ENCODE peak calls at places on chromosomes 12 and 14, in nine cellular contexts. S, R, O, P, K, I, A, V and W are unnamed samples.

GRCh38 chr12:18206198-18206597 is 55.1 kb upstream of the PIK3C2G start:
- DNase-seq in S (no peak), R (no peak), O (no peak), P (no peak), K (no peak), I (no peak), A (no peak), V (no peak), W (no peak)

GRCh38 chr12:123133701-123134100 is 17.2 kb downstream of the PITPNM2 start:
- DNase-seq in S (no peak), R (no peak), O (no peak), P (no peak), K (no peak), I (no peak), A (no peak), V (no peak), W (no peak)

GRCh38 chr12:79834712-79835376 is 100.1 kb downstream of the PPP1R12A start:
- DNase-seq in S (no peak), R (no peak), O (no peak), P (no peak), K (no peak), I (no peak), A (no peak), V (no peak), W (no peak)

GRCh38 chr12:108297895-108298760 is 41.0 kb downstream of the CMKLR1 start:
- DNase-seq in S (no peak), R (no peak), O (no peak), P (no peak), K (no peak), I (no peak), A (no peak), V (no peak), W (peak; percentile 21)

GRCh38 chr14:20848316-20848954 is 42.8 kb upstream of the RNASE3 start:
- DNase-seq in S (peak; percentile 84), R (no peak), O (no peak), P (no peak), K (no peak), I (no peak), A (no peak), V (no peak), W (no peak)

GRCh38 chr12:46244273-46244672 is 24.6 kb downstream of the SLC38A1 start:
- DNase-seq in S (no peak), R (no peak), O (no peak), P (no peak), K (no peak), I (no peak), A (no peak), V (no peak), W (no peak)

GRCh38 chr12:87784350-87784749 is 244.9 kb downstream of the C12orf50 start:
- DNase-seq in S (no peak), R (no peak), O (no peak), P (no peak), K (no peak), I (no peak), A (no peak), V (no peak), W (no peak)

GRCh38 chr12:20395791-20396550 is 27.6 kb downstream of the PDE3A start:
- DNase-seq in S (no peak), R (no peak), O (no peak), P (no peak), K (peak; percentile 37), I (no peak), A (no peak), V (no peak), W (no peak)

GRCh38 chr12:12744556-12745305 is 27.6 kb downstream of the CDKN1B start:
- DNase-seq in S (no peak), R (no peak), O (no peak), P (peak; percentile 59), K (no peak), I (no peak), A (no peak), V (no peak), W (no peak)

GRCh38 chr12:52258335-52258901 is 16.0 kb upstream of the KRT86 start:
- DNase-seq in S (no peak), R (peak; percentile 33), O (no peak), P (no peak), K (peak; percentile 70), I (no peak), A (no peak), V (no peak), W (no peak)

GRCh38 chr14:92294506-92294905 is 28.5 kb upstream of the SLC24A4 start:
- DNase-seq in S (no peak), R (no peak), O (no peak), P (no peak), K (no peak), I (no peak), A (no peak), V (no peak), W (no peak)

GRCh38 chr12:27123642-27124041 is 41.3 kb upstream of the C12orf71 start:
- DNase-seq in S (peak; percentile 10), R (no peak), O (no peak), P (no peak), K (no peak), I (no peak), A (no peak), V (no peak), W (peak; percentile 47)

GRCh38 chr14:105491366-105492006 is 440 bp downstream of the TEDC1 start:
- DNase-seq in S (peak; percentile 78), R (peak; percentile 77), O (peak; percentile 73), P (no peak), K (peak; percentile 92), I (no peak), A (peak; percentile 85), V (peak; percentile 78), W (peak; percentile 87)

GRCh38 chr12:15716566-15716965 is 72.6 kb downstream of the EPS8 start:
- DNase-seq in S (no peak), R (no peak), O (no peak), P (no peak), K (no peak), I (no peak), A (no peak), V (no peak), W (no peak)

GRCh38 chr14:77024171-77024627 is 4.3 kb downstream of the IRF2BPL start:
- DNase-seq in S (no peak), R (no peak), O (peak; percentile 49), P (peak; percentile 47), K (peak; percentile 66), I (no peak), A (no peak), V (peak; percentile 43), W (peak; percentile 34)

GRCh38 chr14:104580961-104581360 is 1.4 kb downstream of the C14orf180 start:
- DNase-seq in S (no peak), R (peak; percentile 83), O (peak; percentile 21), P (no peak), K (peak; percentile 92), I (no peak), A (no peak), V (no peak), W (no peak)

GRCh38 chr14:59460378-59460777 is 4.8 kb downstream of the GPR135 start:
- DNase-seq in S (no peak), R (no peak), O (no peak), P (no peak), K (no peak), I (no peak), A (no peak), V (no peak), W (no peak)

GRCh38 chr12:66388512-66388911 is 86.2 kb downstream of the HELB start:
- DNase-seq in S (no peak), R (no peak), O (no peak), P (no peak), K (no peak), I (no peak), A (no peak), V (no peak), W (no peak)

GRCh38 chr14:97878727-97879126 is 1081.5 kb downstream of the VRK1 start:
- DNase-seq in S (no peak), R (no peak), O (peak; percentile 15), P (peak; percentile 6), K (no peak), I (no peak), A (no peak), V (no peak), W (peak; percentile 46)

GRCh38 chr12:88325076-88325827 is 183.1 kb downstream of the TMTC3 start:
- DNase-seq in S (peak; percentile 16), R (no peak), O (no peak), P (no peak), K (no peak), I (peak; percentile 83), A (no peak), V (no peak), W (no peak)

GRCh38 chr14:101075025-101075800 is 171.7 kb upstream of the RTL1 start:
- DNase-seq in S (no peak), R (no peak), O (no peak), P (no peak), K (no peak), I (no peak), A (no peak), V (no peak), W (no peak)

GRCh38 chr14:84961637-84962036 is 568.3 kb upstream of the FLRT2 start:
- DNase-seq in S (no peak), R (no peak), O (no peak), P (no peak), K (no peak), I (no peak), A (no peak), V (no peak), W (no peak)

GRCh38 chr14:22839159-22839779 is 2.9 kb downstream of the MMP14 start:
- DNase-seq in S (no peak), R (no peak), O (peak; percentile 58), P (peak; percentile 63), K (no peak), I (no peak), A (peak; percentile 68), V (no peak), W (no peak)
- H3K4me3 ChIP-seq in S (no peak overlapping the region), R (peak overlapping the region; percentile 91), O (peak overlapping the region; percentile 74), P (peak overlapping the region; percentile 82), K (peak overlapping the region; percentile 89), I (peak overlapping the region; percentile 89), A (no peak overlapping the region), V (no peak overlapping the region), W (no peak overlapping the region)

DNA sequence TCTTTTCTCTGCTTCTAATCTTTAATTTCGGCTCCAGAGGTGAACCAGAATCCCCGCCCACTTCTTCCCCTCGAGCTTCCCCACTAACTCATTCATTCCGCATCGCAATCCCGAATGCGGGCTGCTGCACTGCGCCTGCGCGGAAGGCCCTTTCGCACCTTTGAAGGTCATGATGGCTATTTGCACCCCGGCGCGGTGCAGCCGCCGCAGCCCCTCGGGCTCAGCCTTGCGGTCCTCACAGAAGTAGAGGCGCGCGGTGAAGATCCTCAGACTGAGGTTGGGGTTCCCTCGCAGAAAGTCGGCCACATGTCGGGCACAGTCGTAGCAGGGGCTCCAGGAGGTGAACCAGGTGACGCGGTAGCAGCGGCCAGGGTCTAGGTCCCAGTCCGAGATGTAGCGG is 7.6 kb downstream of the AICDA start:
- DNase-seq in S (no peak), R (no peak), O (no peak), P (no peak), K (no peak), I (no peak), A (no peak), V (no peak), W (no peak)
- H3K4me3 ChIP-seq in S (no peak overlapping the region), R (no peak overlapping the region), O (no peak overlapping the region), P (no peak overlapping the region), K (no peak overlapping the region), I (no peak overlapping the region), A (no peak overlapping the region), V (no peak overlapping the region), W (no peak overlapping the region)

GRCh38 chr12:120367252-120367923 is 1.6 kb downstream of the MSI1 start:
- DNase-seq in S (no peak), R (no peak), O (no peak), P (no peak), K (no peak), I (no peak), A (no peak), V (no peak), W (no peak)
- H3K4me3 ChIP-seq in S (no peak overlapping the region), R (peak overlapping the region; percentile 63), O (peak overlapping the region; percentile 26), P (peak overlapping the region; percentile 65), K (peak overlapping the region; percentile 68), I (no peak overlapping the region), A (peak overlapping the region; percentile 69), V (no peak overlapping the region), W (no peak overlapping the region)

GRCh38 chr12:130819248-130819576 is 19.8 kb downstream of the STX2 start:
- DNase-seq in S (no peak), R (no peak), O (no peak), P (no peak), K (no peak), I (no peak), A (no peak), V (no peak), W (no peak)
- H3K4me3 ChIP-seq in S (no peak overlapping the region), R (peak overlapping the region; percentile 62), O (no peak overlapping the region), P (peak overlapping the region; percentile 30), K (peak overlapping the region; percentile 43), I (no peak overlapping the region), A (no peak overlapping the region), V (peak overlapping the region; percentile 57), W (no peak overlapping the region)